ENCODE peak calls at places on chromosomes 5 and 9, in eight cellular contexts. E is PC-3, A is tibial artery, X is AG04450, F is transverse colon, U is MM.1S, M is GM23338, Z is gastrocnemius medialis. Q is an unnamed sample.

GRCh38 chr5:38148021-38148625 is 110.2 kb upstream of the EGFLAM start:
- DNase-seq in M (no peak), U (no peak), A (no peak), X (no peak), Z (no peak), F (no peak), E (no peak), Q (no peak)

GRCh38 chr5:59768204-59769040 is 125.1 kb downstream of the PDE4D start:
- DNase-seq in A (peak), Z (peak), M (peak), F (peak), X (no peak), E (peak), U (no peak), Q (peak)

GRCh38 chr5:143061161-143061945 is 291.2 kb downstream of the ARHGAP26 start:
- DNase-seq in U (no peak), F (no peak), X (peak), A (no peak), M (no peak), Z (no peak), E (peak), Q (no peak)

GRCh38 chr5:167305591-167306213 is 985.7 kb upstream of the WWC1 start:
- DNase-seq in Z (no peak), X (no peak), A (no peak), M (peak), E (no peak), U (no peak), F (no peak), Q (no peak)

GRCh38 chr9:27523141-27523540 is 949 bp upstream of the IFNK start:
- DNase-seq in E (no peak), Z (no peak), U (no peak), M (peak), F (no peak), A (no peak), X (no peak), Q (no peak)

GRCh38 chr9:96604005-96604320 is 15.7 kb downstream of the CDC14B start:
- DNase-seq in E (no peak), F (no peak), A (peak), M (no peak), U (no peak), X (no peak), Z (peak), Q (no peak)

GRCh38 chr5:147901555-147901954 is 4.8 kb downstream of the C5orf46 start:
- DNase-seq in A (no peak), E (peak), Z (no peak), X (no peak), F (no peak), M (peak), U (no peak), Q (peak)

GRCh38 chr5:180130876-180131740 is 59.5 kb upstream of the RNF130 start:
- DNase-seq in F (no peak), E (no peak), M (no peak), A (no peak), Z (no peak), U (no peak), X (no peak), Q (no peak)

GRCh38 chr5:178118345-178118744 is 5.0 kb downstream of the N4BP3 start:
- DNase-seq in E (no peak), Z (no peak), M (no peak), F (no peak), A (no peak), U (no peak), X (no peak), Q (no peak)

GRCh38 chr5:10611290-10611689 is 47.4 kb downstream of the ANKRD33B start:
- DNase-seq in F (no peak), E (no peak), A (no peak), Z (no peak), X (no peak), M (no peak), U (no peak), Q (peak)
- H3K27ac ChIP-seq in F (no peak), E (no peak), A (no peak), Z (no peak), X (no peak), M (peak), U (no peak), Q (peak)

GRCh38 chr9:95379630-95380029 is 62.1 kb upstream of the FANCC start:
- DNase-seq in X (no peak), E (no peak), F (no peak), U (no peak), A (no peak), M (no peak), Z (no peak), Q (no peak)
- TF ChIP-seq CTCF in X (no peak), E (no peak), F (no peak), U (no peak), A (no peak), M (peak), Z (no peak), Q (no peak)

GRCh38 chr9:114034176-114034575 is 43.9 kb downstream of the AMBP start:
- DNase-seq in E (no peak), F (no peak), Z (no peak), X (no peak), M (no peak), U (no peak), A (no peak), Q (no peak)

GRCh38 chr9:114035221-114035844 is 42.8 kb downstream of the AMBP start:
- DNase-seq in U (no peak), A (no peak), E (no peak), X (no peak), F (no peak), M (no peak), Z (no peak), Q (no peak)

GRCh38 chr9:114031948-114032688 is 46.0 kb downstream of the AMBP start:
- DNase-seq in A (peak), X (no peak), M (no peak), E (no peak), U (no peak), Z (no peak), F (no peak), Q (no peak)

GRCh38 chr9:114034663-114035062 is 43.4 kb downstream of the AMBP start:
- DNase-seq in Z (no peak), M (no peak), X (no peak), F (no peak), U (no peak), E (no peak), A (no peak), Q (no peak)

GRCh38 chr9:114033397-114034103 is 44.5 kb downstream of the AMBP start:
- DNase-seq in E (no peak), U (no peak), M (peak), Z (no peak), F (no peak), A (no peak), X (no peak), Q (no peak)
- H3K4me3 ChIP-seq in E (no peak), U (no peak), M (no peak), Z (no peak), F (no peak), A (no peak), X (no peak), Q (no peak)

GRCh38 chr5:149388498-149389190 is 9.6 kb upstream of the IL17B start:
- DNase-seq in U (no peak), A (no peak), X (no peak), M (no peak), Z (no peak), F (no peak), E (no peak), Q (no peak)
- H3K27ac ChIP-seq in U (no peak), A (peak), X (peak), M (no peak), Z (peak), F (peak), E (no peak), Q (peak)

GRCh38 chr9:119924736-119925135 is 555.5 kb upstream of the BRINP1 start:
- DNase-seq in M (peak), F (no peak), Z (no peak), A (no peak), X (no peak), E (no peak), U (no peak), Q (no peak)
- TF ChIP-seq CTCF in M (peak), F (no peak), Z (no peak), A (no peak), X (no peak), E (no peak), U (no peak), Q (no peak)

DNA sequence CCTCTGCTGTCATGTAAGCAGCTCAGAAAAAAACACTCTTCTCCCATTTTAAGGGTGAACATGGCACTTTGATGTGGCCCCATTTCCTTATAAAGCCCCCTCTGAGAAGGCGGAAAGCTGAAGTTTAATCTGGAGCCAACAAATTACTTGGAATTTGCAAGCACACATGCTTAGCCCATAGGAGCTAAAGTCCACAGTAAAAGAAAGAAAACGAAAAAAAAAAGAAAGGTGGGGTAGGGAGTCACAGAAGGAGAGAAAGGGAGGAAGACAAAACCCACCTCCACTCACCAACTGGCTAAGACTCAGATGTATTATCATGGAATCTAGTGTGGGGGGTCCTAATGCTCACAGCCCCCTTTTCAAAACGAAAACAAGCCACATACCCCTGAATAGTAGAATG is 30.4 kb downstream of the PRRX2 start:
- DNase-seq in X (no peak), F (no peak), U (no peak), M (no peak), E (no peak), Z (no peak), A (no peak), Q (no peak)
- H3K4me3 ChIP-seq in X (no peak), F (no peak), U (no peak), M (no peak), E (no peak), Z (no peak), A (no peak), Q (no peak)

DNA sequence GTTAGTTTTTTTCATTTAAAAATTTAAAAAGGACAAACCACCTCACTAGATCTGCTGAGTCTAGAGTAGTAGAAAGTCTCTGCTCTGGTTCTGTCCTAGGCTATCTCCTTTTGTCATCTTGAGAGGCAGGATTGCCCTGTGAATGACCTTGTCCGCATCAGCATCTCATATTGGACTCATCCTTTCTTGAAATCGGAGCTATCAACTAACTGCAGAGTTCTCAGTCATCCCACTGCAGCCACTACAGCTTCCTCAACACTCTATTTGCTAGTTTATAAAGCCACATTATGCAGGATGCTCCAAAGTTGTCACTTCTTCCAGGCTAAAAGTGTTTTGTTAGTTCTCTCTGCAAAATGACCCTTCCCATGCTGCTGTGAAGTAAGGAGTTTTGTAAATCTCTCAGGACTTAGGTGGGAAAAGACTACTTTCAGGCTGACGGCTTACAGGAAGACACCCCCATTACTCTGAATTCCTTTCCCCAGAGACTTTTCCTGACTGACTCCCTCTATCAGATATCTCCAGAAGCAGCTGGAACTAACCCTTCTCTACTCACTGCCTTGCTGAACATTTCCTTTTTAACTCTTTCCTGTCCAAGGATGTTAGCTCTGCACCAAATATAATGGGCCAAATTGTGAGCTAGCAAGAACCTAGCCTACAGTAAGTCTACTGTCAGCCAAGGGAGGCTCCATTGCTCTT is 257.6 kb downstream of the NFIB start:
- DNase-seq in U (peak), Z (no peak), F (no peak), A (no peak), E (no peak), M (peak), X (no peak), Q (peak)
- H3K27ac ChIP-seq in U (no peak), Z (no peak), F (no peak), A (no peak), E (no peak), M (no peak), X (no peak), Q (peak)

GRCh38 chr5:141478321-141478945 is 2.7 kb downstream of the PCDHGC3 start:
- DNase-seq in Z (no peak), M (peak), A (no peak), F (peak), X (no peak), U (no peak), E (no peak), Q (no peak)
- TF ChIP-seq CTCF in Z (peak), M (peak), A (no peak), F (peak), X (peak), U (no peak), E (peak), Q (peak)

GRCh38 chr5:97022898-97023297 is 87.0 kb downstream of the LNPEP start:
- DNase-seq in M (no peak), U (no peak), F (no peak), Z (no peak), X (no peak), E (no peak), A (no peak), Q (no peak)

GRCh38 chr5:97021416-97021815 is 85.5 kb downstream of the LNPEP start:
- DNase-seq in E (no peak), F (no peak), X (no peak), M (no peak), Z (no peak), A (no peak), U (no peak), Q (no peak)

DNA sequence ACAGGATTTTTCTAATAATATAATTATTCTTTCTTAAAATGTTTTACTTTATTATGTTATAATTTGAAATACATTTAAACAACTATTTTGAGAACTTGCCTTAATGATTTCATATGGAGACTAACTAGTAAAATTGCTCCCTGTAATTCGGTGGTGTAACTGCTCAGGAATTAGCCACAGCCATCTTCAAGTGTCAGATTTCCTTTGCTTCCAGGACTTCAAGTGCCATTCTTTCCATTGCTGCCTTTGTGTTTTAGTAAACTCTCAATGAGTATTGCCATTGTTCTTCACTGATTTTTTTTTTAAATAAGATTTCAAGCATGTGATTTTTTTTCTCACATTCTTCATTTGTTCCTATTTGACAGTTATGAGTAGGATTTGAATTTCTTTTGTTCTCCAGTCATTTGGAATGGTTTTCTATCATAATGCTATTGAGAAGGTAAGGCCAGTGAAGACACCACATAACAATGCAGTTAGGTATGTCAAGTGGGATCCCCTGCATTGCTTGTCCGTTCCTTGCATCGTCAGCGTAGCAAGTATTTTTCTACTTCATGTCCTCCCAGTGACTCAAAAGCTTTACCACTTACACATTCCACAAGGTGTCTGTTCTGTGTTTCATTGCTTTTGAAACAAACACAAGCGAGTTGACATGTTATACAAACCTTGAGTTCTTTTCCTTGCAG is 83.7 kb downstream of the LNPEP start:
- DNase-seq in E (no peak), U (no peak), X (no peak), F (no peak), Z (no peak), M (peak), A (no peak), Q (peak)
- H3K4me3 ChIP-seq in E (no peak), U (no peak), X (no peak), F (no peak), Z (no peak), M (no peak), A (no peak), Q (no peak)